ENCODE peak calls at places on chromosomes 6 and 20, in eight cellular contexts. Y is psoas muscle, F is suprapubic skin, S is breast epithelium, H is body of pancreas, L is SK-N-SH, V is heart right ventricle, G is WERI-Rb-1. U is an unnamed sample. For H3K36me3, the result is how much of the 10 kb centered on the place peaks cover.

GRCh38 chr6:35448191-35448590 is 3.9 kb upstream of the FANCE start:
- DNase-seq in H (no peak), L (no peak), V (no peak), G (no peak), F (no peak), Y (no peak), S (no peak), U (peak)

GRCh38 chr6:159693128-159693893 is at the start of gene SOD2:
- DNase-seq in G (peak), H (peak), V (peak), L (peak), S (peak), Y (peak), F (peak), U (peak)

GRCh38 chr20:32973077-32973717 is 31.0 kb downstream of the SUN5 start:
- DNase-seq in L (no peak), V (no peak), F (no peak), S (no peak), Y (no peak), G (no peak), H (no peak), U (no peak)

GRCh38 chr20:408843-409696 is 971 bp downstream of the RBCK1 start:
- DNase-seq in Y (no peak), G (no peak), F (no peak), S (no peak), H (no peak), V (no peak), L (no peak), U (no peak)

GRCh38 chr20:3729378-3729777 is 3.1 kb upstream of the HSPA12B start:
- DNase-seq in Y (no peak), G (no peak), L (no peak), H (no peak), V (no peak), S (no peak), F (no peak), U (no peak)

GRCh38 chr6:150204705-150205472 is 62.0 kb downstream of the PPP1R14C start:
- DNase-seq in F (no peak), V (peak), G (no peak), Y (peak), L (no peak), S (no peak), H (no peak), U (no peak)

GRCh38 chr6:28081486-28081751 is 1.1 kb downstream of the ZNF165 start:
- DNase-seq in V (no peak), F (no peak), Y (no peak), L (no peak), G (no peak), S (no peak), H (no peak), U (no peak)

GRCh38 chr6:145483191-145483996 is 251.9 kb downstream of the EPM2A start:
- DNase-seq in L (no peak), Y (no peak), S (no peak), V (no peak), G (no peak), H (no peak), F (no peak), U (no peak)

GRCh38 chr6:27293436-27294152 is 18.5 kb downstream of the POM121L2 start:
- DNase-seq in V (no peak), Y (no peak), H (no peak), L (no peak), G (no peak), S (no peak), F (no peak), U (peak)

GRCh38 chr6:13277231-13277630 is 51.1 kb downstream of the TBC1D7 start:
- DNase-seq in S (no peak), G (no peak), F (no peak), L (no peak), V (no peak), H (no peak), Y (no peak), U (no peak)

GRCh38 chr6:13280253-13280652 is 48.1 kb downstream of the TBC1D7 start:
- DNase-seq in G (no peak), Y (no peak), S (no peak), H (no peak), V (no peak), L (no peak), F (no peak), U (no peak)

GRCh38 chr6:13275435-13275989 is 52.8 kb downstream of the TBC1D7 start:
- DNase-seq in F (no peak), S (no peak), V (no peak), L (no peak), G (no peak), Y (no peak), H (no peak), U (no peak)

GRCh38 chr6:13278991-13279390 is 49.3 kb downstream of the TBC1D7 start:
- DNase-seq in G (no peak), F (no peak), H (no peak), V (no peak), L (no peak), Y (no peak), S (no peak), U (no peak)

DNA sequence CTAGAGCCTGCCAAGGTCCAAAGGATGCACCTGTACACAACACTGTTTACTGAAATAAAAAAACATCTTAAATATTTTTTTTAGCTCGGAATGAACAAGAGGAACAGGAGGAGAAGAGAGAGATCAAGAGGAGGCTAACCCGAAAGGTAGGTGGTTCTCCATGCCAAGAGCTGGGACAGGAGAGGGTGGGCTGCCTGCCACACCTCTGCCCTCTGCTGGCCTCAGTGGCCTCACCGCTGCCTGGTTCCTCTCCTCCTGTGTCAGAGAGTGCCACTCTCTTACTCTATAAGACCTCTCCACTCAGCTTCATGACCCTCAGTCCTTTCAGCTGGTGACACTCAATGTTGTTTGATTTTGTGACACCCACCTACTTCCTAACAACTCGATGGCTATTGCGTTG is 50.2 kb downstream of the TBC1D7 start:
- DNase-seq in V (no peak), G (peak), S (no peak), F (no peak), H (no peak), Y (no peak), L (peak), U (no peak)
- TF ChIP-seq CTCF in V (no peak), G (peak), S (no peak), F (no peak), H (no peak), Y (no peak), L (no peak), U (peak)

DNA sequence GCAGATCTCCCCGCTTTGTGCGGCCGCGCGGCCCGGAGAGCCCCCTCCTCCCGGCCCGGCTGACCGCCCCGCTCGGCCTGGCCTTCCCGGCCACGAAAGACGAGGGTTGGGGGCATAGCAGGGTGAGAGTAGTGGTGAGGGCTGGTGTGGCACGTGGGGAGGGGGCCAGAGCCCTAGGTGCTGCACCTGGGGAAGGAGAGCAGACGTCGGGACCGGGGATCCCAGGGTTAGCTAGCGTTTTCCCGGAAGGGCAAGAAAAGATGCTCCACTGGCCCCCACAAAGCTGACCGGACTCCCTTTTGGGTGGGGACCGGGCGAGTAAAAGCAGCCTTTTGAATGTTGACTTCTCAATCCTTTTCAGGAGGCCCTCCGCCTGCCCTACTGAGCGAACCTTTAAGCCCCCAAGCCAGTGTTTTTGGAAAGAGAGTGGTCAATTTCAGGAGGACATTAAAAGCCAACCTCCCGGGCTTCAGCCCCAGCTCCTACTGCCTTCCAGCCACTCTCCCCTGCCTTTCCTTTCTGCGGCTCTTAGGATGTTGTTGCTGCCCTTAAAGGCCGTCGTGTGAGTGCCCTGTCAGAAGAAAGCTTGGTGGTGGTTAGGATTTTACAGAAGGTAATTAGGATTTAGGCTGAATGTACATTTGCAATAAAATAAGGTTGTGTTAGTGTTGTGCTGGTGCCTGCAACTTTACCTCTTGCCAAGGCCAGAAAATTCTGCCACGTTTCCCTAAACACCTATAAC is 652 bp upstream of the BACH2 start:
- DNase-seq in F (no peak), L (peak), H (no peak), G (no peak), Y (no peak), S (no peak), V (no peak), U (peak)
- H3K4me3 ChIP-seq in F (peak), L (no peak), H (no peak), G (peak), Y (peak), S (peak), V (peak), U (peak)

DNA sequence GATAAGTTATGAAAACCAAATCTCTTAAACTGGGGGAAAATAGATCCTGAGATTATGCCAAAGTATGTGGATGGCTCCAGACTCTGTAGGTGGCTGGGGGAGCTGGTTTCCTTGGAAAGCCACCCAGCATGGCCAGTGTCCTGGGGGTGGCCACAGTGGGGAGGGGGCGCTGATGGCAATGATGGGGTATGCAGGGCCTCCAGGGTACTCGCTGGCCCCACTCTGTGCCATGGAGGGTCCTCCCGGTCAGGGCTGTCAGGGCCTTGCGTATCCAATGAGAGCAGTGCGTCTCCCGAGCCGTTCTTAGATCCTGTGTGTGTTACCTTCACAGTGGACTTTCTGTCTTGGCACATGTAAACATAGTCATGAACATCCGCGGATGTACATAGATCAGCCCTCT is 152.8 kb downstream of the TMEM242 start:
- DNase-seq in H (no peak), F (no peak), S (no peak), V (no peak), G (no peak), Y (no peak), L (no peak), U (no peak)
- H3K36me3 ChIP-seq in H (under half), F (under half), S (under half), V (under half), G (under half), Y (under half), L (under half), U (under half)

GRCh38 chr20:50008007-50008406 is 25.2 kb downstream of the SNAI1 start:
- DNase-seq in Y (no peak), S (no peak), V (no peak), G (no peak), L (no peak), H (no peak), F (no peak), U (no peak)
- TF ChIP-seq CTCF in Y (no peak), S (no peak), V (no peak), G (no peak), L (no peak), H (no peak), F (no peak), U (no peak)

GRCh38 chr20:47348539-47349142 is 7.9 kb downstream of the ZMYND8 start:
- DNase-seq in L (no peak), Y (no peak), H (no peak), V (no peak), G (no peak), S (no peak), F (no peak), U (no peak)

GRCh38 chr20:47351643-47352331 is 4.7 kb downstream of the ZMYND8 start:
- DNase-seq in G (no peak), V (no peak), F (no peak), S (no peak), Y (no peak), L (peak), H (no peak), U (no peak)

GRCh38 chr20:47350691-47351545 is 5.6 kb downstream of the ZMYND8 start:
- DNase-seq in H (no peak), V (no peak), S (no peak), F (no peak), G (no peak), Y (no peak), L (no peak), U (no peak)

GRCh38 chr20:47349365-47350180 is 6.9 kb downstream of the ZMYND8 start:
- DNase-seq in L (no peak), F (no peak), S (no peak), Y (no peak), G (no peak), V (no peak), H (no peak), U (no peak)

GRCh38 chr20:47350181-47350550 is 6.3 kb downstream of the ZMYND8 start:
- DNase-seq in S (no peak), H (no peak), V (no peak), G (no peak), L (no peak), F (no peak), Y (no peak), U (no peak)
- H3K4me3 ChIP-seq in S (no peak), H (no peak), V (no peak), G (no peak), L (peak), F (no peak), Y (peak), U (no peak)

GRCh38 chr20:49955167-49955566 is 19.0 kb downstream of the RNF114 start:
- DNase-seq in H (no peak), V (no peak), Y (no peak), G (no peak), L (no peak), S (no peak), F (no peak), U (no peak)
- H3K36me3 ChIP-seq in H (under half), V (under half), Y (half or more), G (half or more), L (under half), S (under half), F (half or more), U (half or more)

GRCh38 chr20:13105864-13106457 is 97.2 kb downstream of the SPTLC3 start:
- DNase-seq in V (no peak), G (no peak), F (no peak), H (no peak), S (no peak), L (peak), Y (no peak), U (no peak)
- TF ChIP-seq CTCF in V (peak), G (peak), F (peak), H (peak), S (peak), L (peak), Y (peak), U (peak)